ENCODE peak calls at places on chromosomes 1 and 21, in seven cellular contexts. One of them, this sample, is unnamed.

GRCh38 chr1:162822391-162823200 is 32.1 kb downstream of the HSD17B7 start:
- DNase-seq in spleen: no peak
- DNase-seq in stomach: peak
- DNase-seq in K562: no peak
- DNase-seq in HL-60: no peak
- DNase-seq in endothelial cell of umbilical vein: peak
- DNase-seq in breast epithelium: no peak
- DNase-seq in this sample: no peak

GRCh38 chr1:69305621-69306020 is 262.1 kb upstream of the LRRC7 start:
- DNase-seq in spleen: no peak
- DNase-seq in stomach: no peak
- DNase-seq in K562: peak
- DNase-seq in HL-60: no peak
- DNase-seq in endothelial cell of umbilical vein: no peak
- DNase-seq in breast epithelium: no peak
- DNase-seq in this sample: no peak

GRCh38 chr1:21121764-21122471 is 54.8 kb downstream of the EIF4G3 start:
- DNase-seq in spleen: no peak
- DNase-seq in stomach: no peak
- DNase-seq in K562: no peak
- DNase-seq in HL-60: no peak
- DNase-seq in endothelial cell of umbilical vein: no peak
- DNase-seq in breast epithelium: no peak
- DNase-seq in this sample: no peak

GRCh38 chr1:234758851-234759250 is 148.9 kb upstream of the IRF2BP2 start:
- DNase-seq in spleen: no peak
- DNase-seq in stomach: no peak
- DNase-seq in K562: no peak
- DNase-seq in HL-60: no peak
- DNase-seq in endothelial cell of umbilical vein: no peak
- DNase-seq in breast epithelium: no peak
- DNase-seq in this sample: no peak

GRCh38 chr21:41369105-41369914 is 7.5 kb downstream of the MX2 start:
- DNase-seq in spleen: peak
- DNase-seq in stomach: no peak
- DNase-seq in K562: no peak
- DNase-seq in HL-60: no peak
- DNase-seq in endothelial cell of umbilical vein: no peak
- DNase-seq in breast epithelium: no peak
- DNase-seq in this sample: no peak

GRCh38 chr1:163082971-163083370 is 13.8 kb downstream of the RGS4 start:
- DNase-seq in spleen: no peak
- DNase-seq in stomach: no peak
- DNase-seq in K562: no peak
- DNase-seq in HL-60: no peak
- DNase-seq in endothelial cell of umbilical vein: peak
- DNase-seq in breast epithelium: no peak
- DNase-seq in this sample: no peak

GRCh38 chr1:13535227-13535626 is 21.4 kb upstream of the LRRC38 start:
- DNase-seq in spleen: no peak
- DNase-seq in stomach: no peak
- DNase-seq in K562: no peak
- DNase-seq in HL-60: no peak
- DNase-seq in endothelial cell of umbilical vein: no peak
- DNase-seq in breast epithelium: no peak
- DNase-seq in this sample: no peak

GRCh38 chr1:44296067-44296466 is 59.0 kb downstream of the ERI3 start:
- DNase-seq in spleen: no peak
- DNase-seq in stomach: no peak
- DNase-seq in K562: no peak
- DNase-seq in HL-60: no peak
- DNase-seq in endothelial cell of umbilical vein: no peak
- DNase-seq in breast epithelium: no peak
- DNase-seq in this sample: no peak

GRCh38 chr1:158527190-158527815 is 26.9 kb downstream of the OR6Y1 start:
- DNase-seq in spleen: no peak
- DNase-seq in stomach: no peak
- DNase-seq in K562: peak
- DNase-seq in HL-60: no peak
- DNase-seq in endothelial cell of umbilical vein: peak
- DNase-seq in breast epithelium: no peak
- DNase-seq in this sample: no peak
- TF ChIP-seq CTCF in spleen: no peak
- TF ChIP-seq CTCF in stomach: no peak
- TF ChIP-seq CTCF in K562: peak
- TF ChIP-seq CTCF in HL-60: peak
- TF ChIP-seq CTCF in endothelial cell of umbilical vein: no peak
- TF ChIP-seq CTCF in breast epithelium: no peak
- TF ChIP-seq CTCF in this sample: no peak

GRCh38 chr1:42927274-42927841 is 31.3 kb downstream of the SLC2A1 start:
- DNase-seq in spleen: peak
- DNase-seq in stomach: no peak
- DNase-seq in K562: no peak
- DNase-seq in HL-60: no peak
- DNase-seq in endothelial cell of umbilical vein: no peak
- DNase-seq in breast epithelium: no peak
- DNase-seq in this sample: no peak

GRCh38 chr1:42927920-42928505 is 30.7 kb downstream of the SLC2A1 start:
- DNase-seq in spleen: no peak
- DNase-seq in stomach: no peak
- DNase-seq in K562: no peak
- DNase-seq in HL-60: no peak
- DNase-seq in endothelial cell of umbilical vein: no peak
- DNase-seq in breast epithelium: no peak
- DNase-seq in this sample: no peak

GRCh38 chr1:42925132-42925769 is 33.4 kb downstream of the SLC2A1 start:
- DNase-seq in spleen: no peak
- DNase-seq in stomach: no peak
- DNase-seq in K562: peak
- DNase-seq in HL-60: no peak
- DNase-seq in endothelial cell of umbilical vein: peak
- DNase-seq in breast epithelium: no peak
- DNase-seq in this sample: no peak

GRCh38 chr1:42926235-42926869 is 32.3 kb downstream of the SLC2A1 start:
- DNase-seq in spleen: no peak
- DNase-seq in stomach: no peak
- DNase-seq in K562: no peak
- DNase-seq in HL-60: no peak
- DNase-seq in endothelial cell of umbilical vein: no peak
- DNase-seq in breast epithelium: no peak
- DNase-seq in this sample: no peak

GRCh38 chr1:42926870-42927242 is 31.8 kb downstream of the SLC2A1 start:
- DNase-seq in spleen: peak
- DNase-seq in stomach: no peak
- DNase-seq in K562: no peak
- DNase-seq in HL-60: no peak
- DNase-seq in endothelial cell of umbilical vein: no peak
- DNase-seq in breast epithelium: no peak
- DNase-seq in this sample: no peak
- TF ChIP-seq POLR2AphosphoS5 in spleen: peak
- TF ChIP-seq POLR2AphosphoS5 in stomach: no peak
- TF ChIP-seq POLR2AphosphoS5 in K562: no peak
- TF ChIP-seq POLR2AphosphoS5 in HL-60: no peak
- TF ChIP-seq POLR2AphosphoS5 in endothelial cell of umbilical vein: no peak
- TF ChIP-seq POLR2AphosphoS5 in breast epithelium: no peak
- TF ChIP-seq POLR2AphosphoS5 in this sample: no peak

GRCh38 chr1:155964193-155964592 is 14.2 kb downstream of the ARHGEF2 start:
- DNase-seq in spleen: no peak
- DNase-seq in stomach: no peak
- DNase-seq in K562: no peak
- DNase-seq in HL-60: no peak
- DNase-seq in endothelial cell of umbilical vein: no peak
- DNase-seq in breast epithelium: no peak
- DNase-seq in this sample: no peak

GRCh38 chr1:155966135-155966534 is 12.2 kb downstream of the ARHGEF2 start:
- DNase-seq in spleen: no peak
- DNase-seq in stomach: no peak
- DNase-seq in K562: no peak
- DNase-seq in HL-60: no peak
- DNase-seq in endothelial cell of umbilical vein: no peak
- DNase-seq in breast epithelium: no peak
- DNase-seq in this sample: no peak

GRCh38 chr1:155960081-155960745 is 18.1 kb downstream of the ARHGEF2 start:
- DNase-seq in spleen: no peak
- DNase-seq in stomach: no peak
- DNase-seq in K562: no peak
- DNase-seq in HL-60: no peak
- DNase-seq in endothelial cell of umbilical vein: no peak
- DNase-seq in breast epithelium: no peak
- DNase-seq in this sample: no peak

GRCh38 chr1:155962599-155963211 is 15.6 kb downstream of the ARHGEF2 start:
- DNase-seq in spleen: no peak
- DNase-seq in stomach: peak
- DNase-seq in K562: no peak
- DNase-seq in HL-60: no peak
- DNase-seq in endothelial cell of umbilical vein: peak
- DNase-seq in breast epithelium: no peak
- DNase-seq in this sample: no peak

GRCh38 chr1:155961937-155962336 is 16.4 kb downstream of the ARHGEF2 start:
- DNase-seq in spleen: peak
- DNase-seq in stomach: peak
- DNase-seq in K562: no peak
- DNase-seq in HL-60: no peak
- DNase-seq in endothelial cell of umbilical vein: peak
- DNase-seq in breast epithelium: no peak
- DNase-seq in this sample: peak
- TF ChIP-seq CTCF in spleen: no peak
- TF ChIP-seq CTCF in stomach: no peak
- TF ChIP-seq CTCF in K562: peak
- TF ChIP-seq CTCF in HL-60: no peak
- TF ChIP-seq CTCF in endothelial cell of umbilical vein: peak
- TF ChIP-seq CTCF in breast epithelium: no peak
- TF ChIP-seq CTCF in this sample: no peak

DNA sequence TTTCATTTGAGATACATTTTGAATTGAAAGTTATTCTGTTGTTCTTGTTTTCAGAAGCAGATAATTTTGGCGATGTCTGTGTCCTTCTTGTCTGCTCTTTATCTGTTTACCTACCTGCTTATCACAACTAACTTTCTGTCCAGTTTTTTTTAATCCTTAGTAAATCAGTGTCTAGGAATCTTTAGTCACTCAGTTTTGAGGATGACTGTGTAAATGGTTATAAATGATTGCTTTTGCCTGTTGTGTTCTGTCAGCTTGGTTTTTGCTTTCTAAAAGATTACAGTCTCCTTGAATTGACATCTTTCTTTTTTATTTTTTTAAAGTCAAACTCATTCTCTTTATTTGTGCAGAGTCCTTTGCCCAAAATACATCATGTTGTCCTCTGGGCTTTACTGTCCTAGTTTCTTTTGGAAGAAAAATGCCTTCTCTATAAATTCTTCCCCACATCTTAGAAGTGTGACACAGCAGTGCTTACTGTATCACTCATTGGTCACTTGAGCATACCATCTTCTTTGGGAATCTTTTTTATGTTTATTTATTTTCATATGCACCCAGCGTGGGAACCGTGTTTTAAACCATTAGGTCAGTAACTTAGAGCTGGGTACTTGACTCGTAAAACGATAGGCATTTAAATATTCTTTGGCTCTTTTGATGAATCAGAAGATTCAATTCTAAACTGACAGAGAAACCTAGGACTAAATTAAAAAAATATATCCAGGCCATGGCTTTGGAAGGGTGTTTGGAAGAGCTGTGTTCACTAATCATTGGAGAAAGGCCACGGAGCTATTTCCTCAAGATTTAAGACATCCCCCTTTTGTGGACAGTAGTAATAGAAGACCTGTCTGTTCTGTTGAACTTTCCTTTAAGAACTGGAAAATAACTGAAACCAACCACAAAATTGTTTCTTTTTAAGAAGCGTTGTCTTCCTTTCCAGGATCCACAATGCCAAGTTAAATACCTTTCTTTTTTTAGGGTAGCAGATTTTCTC is 20.9 kb downstream of the LAMC1 start:
- DNase-seq in spleen: no peak
- DNase-seq in stomach: no peak
- DNase-seq in K562: no peak
- DNase-seq in HL-60: no peak
- DNase-seq in endothelial cell of umbilical vein: no peak
- DNase-seq in breast epithelium: no peak
- DNase-seq in this sample: no peak
- TF ChIP-seq POLR2AphosphoS5 in spleen: no peak
- TF ChIP-seq POLR2AphosphoS5 in stomach: no peak
- TF ChIP-seq POLR2AphosphoS5 in K562: no peak
- TF ChIP-seq POLR2AphosphoS5 in HL-60: no peak
- TF ChIP-seq POLR2AphosphoS5 in endothelial cell of umbilical vein: no peak
- TF ChIP-seq POLR2AphosphoS5 in breast epithelium: no peak
- TF ChIP-seq POLR2AphosphoS5 in this sample: no peak

GRCh38 chr1:215439549-215439948 is 127.6 kb upstream of the KCTD3 start:
- DNase-seq in spleen: no peak
- DNase-seq in stomach: no peak
- DNase-seq in K562: no peak
- DNase-seq in HL-60: no peak
- DNase-seq in endothelial cell of umbilical vein: no peak
- DNase-seq in breast epithelium: no peak
- DNase-seq in this sample: no peak

GRCh38 chr1:215444715-215445414 is 122.2 kb upstream of the KCTD3 start:
- DNase-seq in spleen: peak
- DNase-seq in stomach: no peak
- DNase-seq in K562: no peak
- DNase-seq in HL-60: no peak
- DNase-seq in endothelial cell of umbilical vein: no peak
- DNase-seq in breast epithelium: no peak
- DNase-seq in this sample: no peak
- TF ChIP-seq CTCF in spleen: no peak
- TF ChIP-seq CTCF in stomach: no peak
- TF ChIP-seq CTCF in K562: no peak
- TF ChIP-seq CTCF in HL-60: no peak
- TF ChIP-seq CTCF in endothelial cell of umbilical vein: no peak
- TF ChIP-seq CTCF in breast epithelium: no peak
- TF ChIP-seq CTCF in this sample: no peak